ENCODE peak calls at places on chromosomes 16 and 17, in eight cellular contexts. J is fibroblast of lung; P is OCI-M1; A is effector CD4-positive, alpha-beta T cell; T is NCI-H1105; F is stimulated activated CD8-positive, alpha-beta memory T cell treated with anti-CD3 and anti-CD28 coated beads, Interleukin-7, amount 100 ng/mL, for 1 hour; Z is pulmonary artery endothelial cell; C is naive thymus-derived CD8-positive, alpha-beta T cell. L is an unnamed sample.

GRCh38 chr17:28740406-28741357 is 3.1 kb upstream of the TRAF4 start:
- DNase-seq in J (no peak), P (no peak), A (no peak), T (no peak), F (no peak), Z (no peak), C (no peak), L (no peak)

GRCh38 chr16:20916289-20916688 is 15.7 kb downstream of the LYRM1 start:
- DNase-seq in J (no peak), P (no peak), A (no peak), T (no peak), F (no peak), Z (no peak), C (no peak), L (no peak)

GRCh38 chr16:58937661-58938060 is 203.5 kb upstream of the GOT2 start:
- DNase-seq in J (no peak), P (peak), A (no peak), T (no peak), F (no peak), Z (no peak), C (no peak), L (no peak)

GRCh38 chr17:62601438-62601837 is 26.0 kb upstream of the MRC2 start:
- DNase-seq in J (no peak), P (peak), A (no peak), T (no peak), F (no peak), Z (no peak), C (no peak), L (no peak)

GRCh38 chr17:74211141-74211928 is 2.0 kb upstream of the TTYH2 start:
- DNase-seq in J (peak), P (peak), A (no peak), T (no peak), F (no peak), Z (no peak), C (no peak), L (peak)

GRCh38 chr17:79838541-79839274 is 532 bp downstream of the CBX4 start:
- DNase-seq in J (peak), P (peak), A (no peak), T (no peak), F (no peak), Z (no peak), C (peak), L (peak)

GRCh38 chr16:72530434-72530833 is 358.5 kb upstream of the PMFBP1 start:
- DNase-seq in J (peak), P (no peak), A (no peak), T (no peak), F (no peak), Z (peak), C (no peak), L (no peak)

GRCh38 chr17:80018917-80019651 is 16.6 kb downstream of the TBC1D16 start:
- DNase-seq in J (peak), P (no peak), A (no peak), T (no peak), F (no peak), Z (no peak), C (no peak), L (no peak)

GRCh38 chr16:54808890-54809289 is 121.8 kb upstream of the IRX5 start:
- DNase-seq in J (no peak), P (no peak), A (no peak), T (no peak), F (no peak), Z (no peak), C (no peak), L (no peak)

GRCh38 chr17:41588126-41588810 is 1.6 kb upstream of the KRT14 start:
- DNase-seq in J (no peak), P (no peak), A (no peak), T (no peak), F (no peak), Z (no peak), C (no peak), L (no peak)

GRCh38 chr16:58638148-58639036 is 8.8 kb upstream of the CNOT1 start:
- DNase-seq in J (peak), P (peak), A (no peak), T (no peak), F (no peak), Z (no peak), C (no peak), L (no peak)

GRCh38 chr16:48903054-48903453 is 293.1 kb upstream of the N4BP1 start:
- DNase-seq in J (no peak), P (no peak), A (no peak), T (no peak), F (no peak), Z (no peak), C (no peak), L (no peak)

GRCh38 chr17:40024901-40025300 is 9.7 kb downstream of the CSF3 start:
- DNase-seq in J (no peak), P (no peak), A (no peak), T (no peak), F (no peak), Z (no peak), C (no peak), L (no peak)

GRCh38 chr17:40071720-40072480 is 9.1 kb downstream of the THRA start:
- DNase-seq in J (peak), P (peak), A (no peak), T (peak), F (no peak), Z (no peak), C (no peak), L (no peak)

GRCh38 chr17:29115435-29115834 is 64.8 kb downstream of the MYO18A start:
- DNase-seq in J (no peak), P (no peak), A (no peak), T (no peak), F (no peak), Z (no peak), C (no peak), L (no peak)

GRCh38 chr17:48499248-48499647 is 31.6 kb downstream of the HOXB1 start:
- DNase-seq in J (peak), P (no peak), A (no peak), T (no peak), F (no peak), Z (no peak), C (no peak), L (no peak)

GRCh38 chr17:78341559-78342437 is 18.1 kb downstream of the SOCS3 start:
- DNase-seq in J (peak), P (no peak), A (no peak), T (no peak), F (no peak), Z (no peak), C (no peak), L (no peak)

GRCh38 chr17:61875804-61876203 is 12.5 kb upstream of the BRIP1 start:
- DNase-seq in J (no peak), P (no peak), A (no peak), T (no peak), F (no peak), Z (no peak), C (no peak), L (no peak)

GRCh38 chr17:75764417-75764710 is 628 bp downstream of the GALK1 start:
- DNase-seq in J (no peak), P (no peak), A (no peak), T (no peak), F (no peak), Z (no peak), C (no peak), L (no peak)

GRCh38 chr17:45719335-45720071 is 64.6 kb upstream of the CRHR1 start:
- DNase-seq in J (peak), P (peak), A (no peak), T (no peak), F (no peak), Z (no peak), C (no peak), L (no peak)

GRCh38 chr16:86880316-86881117 is 302.2 kb downstream of the FOXL1 start:
- DNase-seq in J (peak), P (no peak), A (no peak), T (no peak), F (no peak), Z (no peak), C (no peak), L (no peak)